ENCODE peak calls at places on chromosome 10, in eight cellular contexts. L, P, S, U, T, I, R and N are unnamed samples.

GRCh38 chr10:61464461-61465215 is 11.5 kb upstream of the TMEM26 start:
- DNase-seq in S (no peak), P (peak), R (no peak), I (no peak), U (no peak), T (no peak), L (no peak), N (peak)

GRCh38 chr10:113663908-113664307 is at the start of gene NRAP:
- DNase-seq in P (no peak), I (no peak), R (no peak), T (no peak), L (no peak), S (no peak), U (no peak), N (no peak)

GRCh38 chr10:10222288-10222945 is 795.3 kb upstream of the CELF2 start:
- DNase-seq in L (no peak), U (no peak), P (peak), S (no peak), R (no peak), I (no peak), T (no peak), N (no peak)

GRCh38 chr10:75019360-75019759 is 92.1 kb upstream of the SAMD8 start:
- DNase-seq in L (no peak), R (no peak), I (no peak), S (peak), P (peak), T (no peak), U (no peak), N (no peak)

GRCh38 chr10:102802920-102803534 is 34.2 kb downstream of the CYP17A1 start:
- DNase-seq in U (no peak), S (no peak), R (peak), T (peak), P (peak), L (no peak), I (peak), N (peak)

GRCh38 chr10:76113952-76114351 is 682.5 kb downstream of the LRMDA start:
- DNase-seq in I (no peak), R (no peak), T (no peak), S (peak), P (peak), U (no peak), L (no peak), N (no peak)

GRCh38 chr10:102621418-102622325 is 22.6 kb upstream of the TRIM8 start:
- DNase-seq in T (no peak), P (no peak), R (no peak), I (no peak), L (no peak), S (no peak), U (no peak), N (no peak)

GRCh38 chr10:3763852-3764625 is 21.0 kb downstream of the KLF6 start:
- DNase-seq in U (no peak), T (no peak), S (no peak), R (no peak), P (peak), I (no peak), L (no peak), N (no peak)

GRCh38 chr10:113780681-113781250 is 29.3 kb downstream of the PLEKHS1 start:
- DNase-seq in S (no peak), I (peak), R (no peak), T (no peak), P (no peak), L (no peak), U (no peak), N (no peak)

GRCh38 chr10:104581884-104582603 is 59.0 kb upstream of the SORCS3 start:
- DNase-seq in U (no peak), T (peak), S (peak), P (peak), I (no peak), R (no peak), L (no peak), N (no peak)

GRCh38 chr10:17229967-17230682 is 2.1 kb downstream of the VIM start:
- DNase-seq in R (peak), T (no peak), S (peak), P (peak), U (peak), I (peak), L (peak), N (no peak)

GRCh38 chr10:9018844-9019173 is 964.3 kb downstream of the GATA3 start:
- DNase-seq in P (no peak), U (no peak), I (no peak), S (no peak), T (no peak), R (no peak), L (no peak), N (no peak)

GRCh38 chr10:15587271-15587670 is 132.5 kb downstream of the ITGA8 start:
- DNase-seq in R (no peak), L (no peak), S (no peak), T (no peak), I (no peak), U (no peak), P (no peak), N (no peak)

GRCh38 chr10:44801383-44802327 is 109.5 kb upstream of the TMEM72 start:
- DNase-seq in P (peak), U (no peak), L (peak), R (peak), I (no peak), T (peak), S (peak), N (peak)

GRCh38 chr10:30534465-30535144 is 94.9 kb downstream of the LYZL2 start:
- DNase-seq in T (no peak), R (peak), S (peak), I (peak), P (peak), U (peak), L (peak), N (peak)

GRCh38 chr10:61211468-61211867 is 241.7 kb downstream of the TMEM26 start:
- DNase-seq in P (peak), I (no peak), S (no peak), T (no peak), U (no peak), R (no peak), L (no peak), N (no peak)

GRCh38 chr10:30058111-30058510 is 1.3 kb downstream of the JCAD start:
- DNase-seq in P (no peak), U (no peak), T (no peak), R (no peak), I (no peak), S (no peak), L (no peak), N (no peak)

GRCh38 chr10:113252650-113253560 is 299.9 kb upstream of the HABP2 start:
- DNase-seq in T (no peak), I (no peak), U (no peak), S (no peak), L (no peak), R (no peak), P (no peak), N (no peak)

GRCh38 chr10:127196227-127196954 is at the start of gene INSYN2A:
- DNase-seq in U (peak), L (no peak), P (peak), I (no peak), R (peak), T (no peak), S (peak), N (no peak)

GRCh38 chr10:59843733-59844132 is 62.6 kb downstream of the CCDC6 start:
- DNase-seq in L (no peak), U (no peak), T (no peak), P (no peak), R (no peak), S (no peak), I (no peak), N (no peak)

GRCh38 chr10:123997486-123998196 is 95.8 kb downstream of the CHST15 start:
- DNase-seq in P (peak), T (peak), S (peak), R (no peak), I (peak), U (no peak), L (no peak), N (peak)

GRCh38 chr10:51507476-51507875 is 191.9 kb downstream of the CSTF2T start:
- DNase-seq in P (no peak), R (no peak), T (no peak), U (no peak), S (no peak), L (no peak), I (no peak), N (no peak)

GRCh38 chr10:112721080-112721698 is 228.9 kb upstream of the TCF7L2 start:
- DNase-seq in P (peak), T (no peak), I (peak), S (peak), R (no peak), L (peak), U (peak), N (no peak)

GRCh38 chr10:84075226-84076046 is 63.9 kb upstream of the GHITM start:
- DNase-seq in L (no peak), P (no peak), S (no peak), I (no peak), T (no peak), U (no peak), R (peak), N (no peak)

GRCh38 chr10:72461085-72461484 is 106.4 kb upstream of the DNAJB12 start:
- DNase-seq in U (no peak), L (no peak), T (no peak), P (peak), S (no peak), R (no peak), I (no peak), N (no peak)

GRCh38 chr10:27192284-27192683 is 37.1 kb downstream of the MASTL start:
- DNase-seq in I (no peak), S (peak), L (peak), R (peak), U (no peak), T (peak), P (peak), N (peak)

GRCh38 chr10:69337312-69338132 is 59.2 kb downstream of the HK1 start:
- DNase-seq in L (no peak), R (no peak), S (peak), T (no peak), U (no peak), P (peak), I (no peak), N (no peak)

GRCh38 chr10:86179143-86179505 is 187.5 kb downstream of the GRID1 start:
- DNase-seq in T (no peak), I (no peak), R (no peak), S (no peak), P (no peak), U (no peak), L (no peak), N (no peak)

GRCh38 chr10:34135515-34135914 is 679.6 kb downstream of the PARD3 start:
- DNase-seq in L (no peak), U (no peak), R (no peak), T (no peak), S (no peak), P (no peak), I (peak), N (no peak)

GRCh38 chr10:69838853-69839252 is 37.1 kb downstream of the COL13A1 start:
- DNase-seq in P (peak), L (no peak), U (no peak), R (no peak), S (peak), T (no peak), I (no peak), N (no peak)

GRCh38 chr10:47020491-47020890 is 109.3 kb downstream of the PTPN20 start:
- DNase-seq in P (peak), L (no peak), S (no peak), I (peak), U (no peak), R (peak), T (no peak), N (no peak)

GRCh38 chr10:93749218-93749799 is 8.4 kb upstream of the LGI1 start:
- DNase-seq in I (no peak), U (no peak), R (no peak), S (no peak), T (no peak), P (no peak), L (no peak), N (no peak)

GRCh38 chr10:129534826-129535225 is 67.8 kb downstream of the MGMT start:
- DNase-seq in I (no peak), L (no peak), T (no peak), U (no peak), R (no peak), P (no peak), S (no peak), N (no peak)

GRCh38 chr10:129532838-129533237 is 65.8 kb downstream of the MGMT start:
- DNase-seq in I (no peak), P (no peak), L (no peak), R (no peak), T (no peak), S (no peak), U (no peak), N (no peak)

GRCh38 chr10:129537178-129537577 is 70.1 kb downstream of the MGMT start:
- DNase-seq in R (no peak), S (no peak), L (no peak), I (no peak), P (no peak), T (no peak), U (no peak), N (no peak)

GRCh38 chr10:129533281-129533680 is 66.2 kb downstream of the MGMT start:
- DNase-seq in U (no peak), S (no peak), T (no peak), I (no peak), R (no peak), P (no peak), L (no peak), N (no peak)

DNA sequence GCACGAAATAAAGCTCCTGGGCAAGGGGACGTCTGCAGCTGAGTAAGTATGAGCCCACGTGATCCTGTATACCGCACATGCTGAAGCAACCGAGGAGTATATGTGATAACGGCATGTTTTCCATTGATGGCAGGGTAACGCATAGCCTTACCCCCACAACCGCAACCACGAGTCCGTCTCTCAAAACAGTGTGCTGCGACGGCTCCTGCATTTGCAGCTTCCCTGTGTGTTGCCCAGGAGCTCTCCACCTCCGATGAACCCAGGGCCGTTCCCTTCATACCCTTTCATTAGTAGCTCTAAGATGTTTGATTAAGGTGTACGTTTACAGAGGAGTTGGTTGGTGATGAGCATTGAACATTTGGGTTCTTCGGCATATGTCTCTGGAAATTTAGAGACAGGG is 69.3 kb downstream of the MGMT start:
- DNase-seq in U (no peak), S (no peak), T (no peak), R (no peak), L (no peak), I (no peak), P (no peak), N (no peak)
- TF ChIP-seq CTCF in U (no peak), S (no peak), T (no peak), R (no peak), L (no peak), I (no peak), P (no peak), N (no peak)

DNA sequence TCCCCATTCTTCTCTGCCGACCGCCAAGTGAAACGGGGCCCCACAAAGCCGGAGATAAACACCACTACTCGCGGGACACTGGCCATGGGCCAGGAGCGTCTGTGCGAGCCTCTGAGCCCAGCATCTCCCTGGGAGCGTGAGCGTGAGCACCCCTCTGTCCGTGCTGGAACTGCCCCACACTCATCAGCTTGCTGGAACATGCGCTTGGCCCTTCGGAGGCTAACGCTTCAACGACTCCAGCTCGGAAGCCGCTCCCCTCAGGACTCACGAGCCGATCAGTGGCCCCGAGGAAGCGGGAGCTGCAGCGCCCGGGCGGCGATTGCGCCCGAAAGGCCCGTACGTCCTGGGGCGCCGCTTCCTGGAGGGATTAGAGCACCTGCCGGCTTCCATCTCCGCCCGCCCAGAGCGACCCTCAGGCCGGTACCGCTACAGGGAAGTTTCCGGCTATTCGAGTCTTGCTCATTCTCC is 1.2 kb downstream of the TLL2 start:
- DNase-seq in R (peak), S (no peak), I (no peak), L (no peak), T (no peak), U (peak), P (peak), N (no peak)
- TF ChIP-seq CTCF in R (no peak), S (no peak), I (no peak), L (no peak), T (no peak), U (no peak), P (no peak), N (no peak)

GRCh38 chr10:98664329-98665042 is 217.8 kb upstream of the HPS1 start:
- DNase-seq in U (peak), T (no peak), S (peak), R (no peak), I (peak), L (peak), P (peak), N (no peak)
- TF ChIP-seq CTCF in U (peak), T (peak), S (peak), R (peak), I (peak), L (peak), P (peak), N (peak)

GRCh38 chr10:98414578-98414931 is 427 bp downstream of the PYROXD2 start:
- DNase-seq in P (no peak), S (no peak), T (no peak), R (no peak), I (no peak), U (no peak), L (no peak), N (no peak)

GRCh38 chr10:98416589-98416988 is 1.6 kb upstream of the PYROXD2 start:
- DNase-seq in P (no peak), T (no peak), L (no peak), R (no peak), S (no peak), I (no peak), U (no peak), N (no peak)

GRCh38 chr10:98415710-98416077 is 712 bp upstream of the PYROXD2 start:
- DNase-seq in R (no peak), T (no peak), I (no peak), P (peak), L (no peak), U (no peak), S (no peak), N (no peak)

GRCh38 chr10:98416989-98417388 is 2.0 kb upstream of the PYROXD2 start:
- DNase-seq in U (no peak), R (no peak), I (no peak), P (no peak), T (no peak), L (no peak), S (no peak), N (no peak)

DNA sequence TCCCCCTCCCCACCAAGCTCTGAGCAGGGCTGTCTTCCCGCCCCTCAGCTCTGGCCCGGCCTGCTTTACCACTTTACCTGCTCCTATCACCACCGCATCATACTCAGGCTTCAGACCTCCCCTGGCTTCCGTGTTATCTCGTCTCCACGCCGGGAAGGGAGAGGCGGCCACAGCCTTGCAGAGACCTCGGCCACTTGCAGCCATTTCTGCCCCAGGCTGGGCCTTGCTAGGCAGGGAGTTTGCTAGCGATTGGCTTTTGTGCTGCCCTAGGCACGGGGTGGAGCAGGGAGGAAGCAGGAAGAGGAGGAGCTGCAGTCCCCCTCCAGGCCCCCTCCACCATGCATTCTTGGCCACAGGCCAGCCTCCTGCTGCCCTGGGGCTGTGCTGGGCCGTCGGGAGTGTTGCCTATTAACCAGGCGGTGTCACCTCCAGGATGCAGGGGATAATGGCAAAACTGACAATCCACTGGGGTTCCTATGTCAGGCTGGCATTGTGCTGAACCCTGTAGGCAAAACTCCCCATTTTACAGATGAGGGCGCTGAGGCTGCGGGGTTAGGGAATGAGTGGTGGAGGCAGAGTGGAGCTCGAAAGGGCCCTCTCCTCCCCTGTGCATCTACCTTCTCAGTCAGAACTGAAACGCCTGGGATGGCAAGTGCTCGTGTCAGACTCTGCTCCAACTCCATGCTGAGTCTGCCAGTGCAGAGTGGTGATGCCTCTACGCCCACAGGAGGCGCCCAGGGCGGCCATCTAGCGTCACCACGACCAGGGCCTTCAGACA is at the start of gene PYROXD2:
- DNase-seq in P (peak), U (peak), S (peak), I (peak), R (peak), L (peak), T (peak), N (peak)
- TF ChIP-seq CTCF in P (no peak), U (no peak), S (no peak), I (no peak), R (no peak), L (no peak), T (no peak), N (no peak)